ENCODE peak calls at places on chromosome 2, in six cellular contexts. V, H, Q, A, E and M are unnamed samples.

GRCh38 chr2:142876423-142876822 is 1.0 kb upstream of the KYNU start:
- DNase-seq in V (no peak), H (no peak), Q (no peak), A (no peak), E (no peak), M (no peak)

GRCh38 chr2:152542995-152543481 is 174.2 kb downstream of the PRPF40A start:
- DNase-seq in V (peak; percentile 14), H (no peak), Q (peak; percentile 62), A (no peak), E (peak; percentile 99), M (peak; percentile 77)

GRCh38 chr2:222167762-222168161 is 131.0 kb downstream of the PAX3 start:
- DNase-seq in V (no peak), H (no peak), Q (no peak), A (no peak), E (no peak), M (no peak)

GRCh38 chr2:63050916-63051794 is 525 bp downstream of the OTX1 start:
- DNase-seq in V (peak; percentile 58), H (peak; percentile 75), Q (peak; percentile 65), A (no peak), E (no peak), M (peak; percentile 56)

GRCh38 chr2:57954020-57954419 is 92.6 kb upstream of the VRK2 start:
- DNase-seq in V (no peak), H (no peak), Q (no peak), A (no peak), E (no peak), M (no peak)

GRCh38 chr2:16685340-16685715 is 19.7 kb upstream of the CYRIA start:
- DNase-seq in V (no peak), H (no peak), Q (no peak), A (no peak), E (no peak), M (no peak)

GRCh38 chr2:163459986-163460385 is 275.8 kb downstream of the FIGN start:
- DNase-seq in V (no peak), H (no peak), Q (no peak), A (no peak), E (no peak), M (no peak)

GRCh38 chr2:113848758-113849460 is 41.0 kb upstream of the ACTR3 start:
- DNase-seq in V (no peak), H (no peak), Q (no peak), A (no peak), E (peak; percentile 58), M (no peak)

GRCh38 chr2:98771771-98772521 is 41.0 kb upstream of the MGAT4A start:
- DNase-seq in V (no peak), H (no peak), Q (no peak), A (no peak), E (peak; percentile 87), M (no peak)

GRCh38 chr2:63576546-63576945 is 11.7 kb downstream of the WDPCP start:
- DNase-seq in V (no peak), H (no peak), Q (no peak), A (no peak), E (no peak), M (no peak)

GRCh38 chr2:16553222-16553621 is 112.4 kb downstream of the CYRIA start:
- DNase-seq in V (peak; percentile 28), H (peak; percentile 37), Q (peak; percentile 53), A (peak; percentile 32), E (peak; percentile 15), M (peak; percentile 73)

GRCh38 chr2:186841940-186842339 is 7.0 kb downstream of the ZSWIM2 start:
- DNase-seq in V (no peak), H (no peak), Q (no peak), A (no peak), E (peak; percentile 82), M (no peak)

GRCh38 chr2:31428001-31428418 is 13.5 kb upstream of the XDH start:
- DNase-seq in V (no peak), H (peak; percentile 66), Q (peak; percentile 89), A (no peak), E (peak; percentile 22), M (no peak)

GRCh38 chr2:10504994-10505820 is 57.1 kb upstream of the ODC1 start:
- DNase-seq in V (no peak), H (no peak), Q (no peak), A (peak; percentile 9), E (no peak), M (no peak)

GRCh38 chr2:126649101-126649500 is 6.9 kb upstream of the GYPC start:
- DNase-seq in V (no peak), H (no peak), Q (no peak), A (no peak), E (no peak), M (no peak)

GRCh38 chr2:218381916-218382366 is at the start of gene SLC11A1:
- DNase-seq in V (no peak), H (no peak), Q (no peak), A (no peak), E (no peak), M (no peak)

GRCh38 chr2:25349397-25349796 is 7.7 kb upstream of the DNMT3A start:
- DNase-seq in V (no peak), H (no peak), Q (peak; percentile 62), A (no peak), E (peak; percentile 79), M (no peak)

GRCh38 chr2:17249249-17249648 is 269.0 kb downstream of the RAD51AP2 start:
- DNase-seq in V (peak; percentile 13), H (no peak), Q (no peak), A (no peak), E (no peak), M (no peak)

GRCh38 chr2:120440521-120441350 is 94.8 kb downstream of the INHBB start:
- DNase-seq in V (no peak), H (no peak), Q (no peak), A (no peak), E (no peak), M (no peak)

GRCh38 chr2:38443021-38443541 is 66.0 kb upstream of the ATL2 start:
- DNase-seq in V (no peak), H (no peak), Q (peak; percentile 95), A (no peak), E (peak; percentile 87), M (peak; percentile 34)

GRCh38 chr2:191635333-191636234 is 42.4 kb upstream of the NABP1 start:
- DNase-seq in V (no peak), H (no peak), Q (peak; percentile 30), A (no peak), E (peak; percentile 95), M (no peak)

GRCh38 chr2:228283491-228284171 is 102.1 kb upstream of the SPHKAP start:
- DNase-seq in V (no peak), H (no peak), Q (no peak), A (no peak), E (no peak), M (no peak)

GRCh38 chr2:197255550-197255949 is 55.0 kb downstream of the ANKRD44 start:
- DNase-seq in V (peak; percentile 87), H (peak; percentile 54), Q (peak; percentile 44), A (peak; percentile 51), E (peak; percentile 58), M (peak; percentile 70)

GRCh38 chr2:191152841-191153240 is 2.0 kb upstream of the STAT4 start:
- DNase-seq in V (no peak), H (no peak), Q (no peak), A (no peak), E (peak; percentile 92), M (no peak)

GRCh38 chr2:160842286-160842685 is 317.9 kb upstream of the TANK start:
- DNase-seq in V (no peak), H (peak; percentile 42), Q (peak; percentile 37), A (no peak), E (no peak), M (no peak)

GRCh38 chr2:27888790-27889189 is 1.4 kb downstream of the RBKS start:
- DNase-seq in V (no peak), H (no peak), Q (no peak), A (no peak), E (peak; percentile 72), M (no peak)

GRCh38 chr2:62142054-62142453 is 53.9 kb upstream of the B3GNT2 start:
- DNase-seq in V (no peak), H (no peak), Q (no peak), A (no peak), E (no peak), M (no peak)

GRCh38 chr2:199309973-199310372 is 147.8 kb downstream of the SATB2 start:
- DNase-seq in V (no peak), H (no peak), Q (no peak), A (no peak), E (no peak), M (peak; percentile 68)
- H3K27ac ChIP-seq in V (no peak overlapping the region), H (no peak overlapping the region), Q (no peak overlapping the region), A (no peak overlapping the region), E (no peak overlapping the region), M (no peak overlapping the region)

DNA sequence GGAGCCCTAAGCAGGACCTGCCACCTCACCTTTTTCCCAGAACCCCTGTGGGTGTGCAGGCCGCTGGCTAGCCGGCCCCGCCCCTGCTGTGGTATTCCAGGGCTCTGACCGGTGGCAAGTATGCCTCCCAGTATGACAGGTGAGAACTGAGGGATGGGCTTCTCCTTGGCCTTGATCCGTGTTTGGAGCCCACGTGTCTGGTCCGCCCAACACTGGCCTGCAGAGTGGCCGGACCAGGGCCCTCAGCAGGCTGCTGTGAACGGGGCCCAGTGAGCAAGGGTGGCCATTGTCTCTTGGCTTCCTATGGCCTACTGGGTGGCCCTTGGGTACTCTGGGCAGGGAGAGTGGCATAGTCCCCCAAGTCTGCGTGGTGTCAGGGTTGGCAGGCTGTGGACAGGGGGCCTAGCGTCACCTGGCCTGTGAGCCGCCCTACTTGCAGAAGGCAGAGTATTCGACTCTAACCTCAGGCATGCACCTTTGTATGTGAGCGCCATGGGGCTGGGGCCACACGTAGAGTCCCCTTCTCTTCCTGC is 1.8 kb downstream of the RNPEPL1 start:
- DNase-seq in V (no peak), H (no peak), Q (no peak), A (no peak), E (no peak), M (no peak)
- H3K9ac ChIP-seq in V (no peak overlapping the region), H (no peak overlapping the region), Q (no peak overlapping the region), A (peak overlapping the region; percentile 37), E (no peak overlapping the region), M (no peak overlapping the region)

DNA sequence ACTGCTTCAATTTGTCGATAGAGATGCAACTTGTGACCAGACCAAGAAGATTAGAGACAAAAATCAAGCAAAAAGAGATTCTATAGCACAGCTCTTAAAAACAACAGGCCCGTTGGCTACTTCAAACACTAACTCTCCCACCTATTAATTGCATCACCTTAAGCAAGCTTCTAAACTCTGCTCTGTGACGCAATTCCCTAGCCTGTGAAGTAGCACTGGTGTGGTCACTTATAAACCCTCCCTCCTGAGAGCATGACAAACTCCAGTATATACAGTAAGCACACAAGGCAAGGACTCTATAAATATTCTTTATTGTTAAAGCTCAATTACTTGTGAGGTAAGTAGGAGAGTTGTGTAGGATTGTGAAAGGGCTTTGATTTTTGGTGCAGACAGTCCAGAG is 72.3 kb downstream of the CMPK2 start:
- DNase-seq in V (no peak), H (no peak), Q (peak; percentile 28), A (no peak), E (no peak), M (no peak)
- H3K27ac ChIP-seq in V (no peak overlapping the region), H (no peak overlapping the region), Q (no peak overlapping the region), A (no peak overlapping the region), E (no peak overlapping the region), M (no peak overlapping the region)

DNA sequence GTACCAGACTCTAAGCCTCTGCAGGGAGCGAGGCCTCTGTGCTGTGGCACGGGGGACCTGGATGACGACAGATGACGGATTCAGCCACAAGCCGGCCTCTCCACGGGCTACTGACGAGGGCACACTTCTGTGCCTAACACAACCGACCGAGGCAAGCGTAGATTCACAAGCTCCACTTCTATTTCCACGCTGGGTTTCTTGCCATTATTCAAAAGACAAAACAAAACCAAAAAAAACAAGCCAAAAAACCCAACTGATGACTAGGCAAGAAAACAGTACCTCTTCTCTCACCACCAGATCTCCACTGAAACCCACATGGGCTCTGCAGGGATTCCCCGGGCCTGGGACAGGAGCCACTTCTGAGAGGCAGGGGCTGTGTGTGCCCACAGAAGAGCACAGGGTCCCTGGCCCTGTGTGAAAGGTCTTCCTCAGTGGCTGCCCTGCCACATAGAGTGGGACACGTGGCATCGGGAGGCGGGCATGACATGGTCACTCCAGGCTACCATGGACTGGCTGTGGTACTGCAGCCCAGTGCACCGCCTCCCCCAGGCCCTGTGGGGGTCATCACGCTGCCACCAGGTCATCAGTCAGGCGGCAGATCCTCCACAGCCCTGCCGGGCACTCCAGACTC is 254.7 kb downstream of the HDAC4 start:
- DNase-seq in V (no peak), H (no peak), Q (no peak), A (no peak), E (no peak), M (no peak)
- H3K9ac ChIP-seq in V (no peak overlapping the region), H (no peak overlapping the region), Q (no peak overlapping the region), A (no peak overlapping the region), E (no peak overlapping the region), M (no peak overlapping the region)